ENCODE peak calls at places on chromosomes 7 and 10, in four cellular contexts. One of them, this sample, is unnamed.

GRCh38 chr10:71090801-71091200 is 121.6 kb upstream of the UNC5B start:
- DNase-seq in epithelial cell of esophagus: no peak
- DNase-seq in IMR-90: no peak
- DNase-seq in hepatocyte: no peak
- DNase-seq in this sample: no peak

GRCh38 chr10:33566001-33566400 is 231.5 kb upstream of the NRP1 start:
- DNase-seq in epithelial cell of esophagus: peak
- DNase-seq in IMR-90: no peak
- DNase-seq in hepatocyte: no peak
- DNase-seq in this sample: no peak

GRCh38 chr7:142898377-142899235 is 13.1 kb upstream of the TRPV6 start:
- DNase-seq in IMR-90: no peak
- DNase-seq in epithelial cell of esophagus: no peak
- DNase-seq in hepatocyte: no peak
- DNase-seq in this sample: no peak

GRCh38 chr7:114293289-114294012 is 121.2 kb upstream of the FOXP2 start:
- DNase-seq in IMR-90: no peak
- DNase-seq in hepatocyte: peak
- DNase-seq in epithelial cell of esophagus: peak
- DNase-seq in this sample: peak

GRCh38 chr7:90625051-90625450 is 28.9 kb downstream of the CDK14 start:
- DNase-seq in hepatocyte: no peak
- DNase-seq in IMR-90: peak
- DNase-seq in epithelial cell of esophagus: peak
- DNase-seq in this sample: no peak

GRCh38 chr10:26540601-26541000 is 102.5 kb downstream of the APBB1IP start:
- DNase-seq in epithelial cell of esophagus: no peak
- DNase-seq in hepatocyte: no peak
- DNase-seq in IMR-90: no peak
- DNase-seq in this sample: no peak

GRCh38 chr10:100810091-100810834 is 64.9 kb downstream of the PAX2 start:
- DNase-seq in IMR-90: no peak
- DNase-seq in hepatocyte: no peak
- DNase-seq in epithelial cell of esophagus: no peak
- DNase-seq in this sample: no peak

GRCh38 chr10:23965880-23966279 is 243.1 kb upstream of the KIAA1217 start:
- DNase-seq in hepatocyte: no peak
- DNase-seq in epithelial cell of esophagus: no peak
- DNase-seq in IMR-90: no peak
- DNase-seq in this sample: no peak

GRCh38 chr10:92689663-92690210 is at the start of gene HHEX:
- DNase-seq in epithelial cell of esophagus: peak
- DNase-seq in IMR-90: peak
- DNase-seq in hepatocyte: peak
- DNase-seq in this sample: no peak

GRCh38 chr10:62492870-62493180 is 118.7 kb downstream of the ZNF365 start:
- DNase-seq in IMR-90: no peak
- DNase-seq in epithelial cell of esophagus: no peak
- DNase-seq in hepatocyte: no peak
- DNase-seq in this sample: no peak

GRCh38 chr7:99096124-99096887 is 47.6 kb downstream of the SMURF1 start:
- DNase-seq in hepatocyte: no peak
- DNase-seq in IMR-90: peak
- DNase-seq in epithelial cell of esophagus: peak
- DNase-seq in this sample: no peak

GRCh38 chr10:3776796-3777571 is 8.0 kb downstream of the KLF6 start:
- DNase-seq in IMR-90: peak
- DNase-seq in hepatocyte: peak
- DNase-seq in epithelial cell of esophagus: peak
- DNase-seq in this sample: peak

GRCh38 chr10:23459323-23459939 is 20.6 kb downstream of the OTUD1 start:
- DNase-seq in hepatocyte: no peak
- DNase-seq in epithelial cell of esophagus: no peak
- DNase-seq in IMR-90: no peak
- DNase-seq in this sample: no peak

GRCh38 chr7:79452032-79452494 is 1.4 kb downstream of the MAGI2 start:
- DNase-seq in IMR-90: peak
- DNase-seq in epithelial cell of esophagus: peak
- DNase-seq in hepatocyte: peak
- DNase-seq in this sample: peak

GRCh38 chr7:600149-600814 is 80.6 kb upstream of the PDGFA start:
- DNase-seq in hepatocyte: no peak
- DNase-seq in IMR-90: no peak
- DNase-seq in epithelial cell of esophagus: no peak
- DNase-seq in this sample: no peak

GRCh38 chr10:30625110-30625509 is 4.4 kb downstream of the LYZL2 start:
- DNase-seq in IMR-90: peak
- DNase-seq in hepatocyte: no peak
- DNase-seq in epithelial cell of esophagus: no peak
- DNase-seq in this sample: no peak

GRCh38 chr10:25629333-25629732 is 304.7 kb upstream of the MYO3A start:
- DNase-seq in hepatocyte: no peak
- DNase-seq in epithelial cell of esophagus: no peak
- DNase-seq in IMR-90: no peak
- DNase-seq in this sample: no peak

GRCh38 chr10:24453404-24453830 is 244.5 kb downstream of the KIAA1217 start:
- DNase-seq in IMR-90: peak
- DNase-seq in hepatocyte: no peak
- DNase-seq in epithelial cell of esophagus: no peak
- DNase-seq in this sample: no peak

GRCh38 chr7:76318488-76319353 is 16.2 kb downstream of the HSPB1 start:
- DNase-seq in IMR-90: peak
- DNase-seq in epithelial cell of esophagus: peak
- DNase-seq in hepatocyte: peak
- DNase-seq in this sample: peak

GRCh38 chr7:45698527-45699309 is 124.5 kb downstream of the ADCY1 start:
- DNase-seq in IMR-90: no peak
- DNase-seq in epithelial cell of esophagus: no peak
- DNase-seq in hepatocyte: no peak
- DNase-seq in this sample: no peak

GRCh38 chr7:1998146-1998545 is 234.6 kb downstream of the MAD1L1 start:
- DNase-seq in epithelial cell of esophagus: no peak
- DNase-seq in IMR-90: no peak
- DNase-seq in hepatocyte: no peak
- DNase-seq in this sample: no peak

GRCh38 chr10:49379596-49380410 is 16.1 kb downstream of the DRGX start:
- DNase-seq in IMR-90: no peak
- DNase-seq in hepatocyte: no peak
- DNase-seq in epithelial cell of esophagus: peak
- DNase-seq in this sample: no peak

GRCh38 chr7:14252458-14252857 is 263.0 kb upstream of the ETV1 start:
- DNase-seq in IMR-90: no peak
- DNase-seq in hepatocyte: no peak
- DNase-seq in epithelial cell of esophagus: no peak
- DNase-seq in this sample: no peak

GRCh38 chr10:114821915-114822770 is 563 bp downstream of the FHIP2A start:
- DNase-seq in epithelial cell of esophagus: peak
- DNase-seq in IMR-90: peak
- DNase-seq in hepatocyte: peak
- DNase-seq in this sample: peak

GRCh38 chr7:44539669-44540516 is 1.2 kb downstream of the NPC1L1 start:
- DNase-seq in hepatocyte: no peak
- DNase-seq in IMR-90: no peak
- DNase-seq in epithelial cell of esophagus: no peak
- DNase-seq in this sample: no peak

GRCh38 chr7:92874567-92874966 is 38.2 kb upstream of the CDK6 start:
- DNase-seq in hepatocyte: no peak
- DNase-seq in epithelial cell of esophagus: peak
- DNase-seq in IMR-90: peak
- DNase-seq in this sample: peak

GRCh38 chr10:59315465-59315864 is 46.9 kb downstream of the FAM13C start:
- DNase-seq in IMR-90: no peak
- DNase-seq in hepatocyte: no peak
- DNase-seq in epithelial cell of esophagus: no peak
- DNase-seq in this sample: no peak

GRCh38 chr7:35725280-35725680 is 30.3 kb upstream of the HERPUD2 start:
- DNase-seq in epithelial cell of esophagus: no peak
- DNase-seq in hepatocyte: no peak
- DNase-seq in IMR-90: no peak
- DNase-seq in this sample: no peak

GRCh38 chr7:127666602-127667001 is 14.6 kb downstream of the SND1 start:
- DNase-seq in hepatocyte: no peak
- DNase-seq in epithelial cell of esophagus: no peak
- DNase-seq in IMR-90: no peak
- DNase-seq in this sample: no peak

GRCh38 chr7:41640487-41640886 is 62.4 kb downstream of the INHBA start:
- DNase-seq in epithelial cell of esophagus: no peak
- DNase-seq in hepatocyte: no peak
- DNase-seq in IMR-90: peak
- DNase-seq in this sample: peak

GRCh38 chr10:127196227-127196954 is at the start of gene INSYN2A:
- DNase-seq in hepatocyte: peak
- DNase-seq in epithelial cell of esophagus: peak
- DNase-seq in IMR-90: peak
- DNase-seq in this sample: peak

This sample was measured in brain microvascular endothelial cell.